ENCODE peak calls at places on chromosomes 6 and 20, in six cellular contexts. E is psoas muscle, N is OCI-LY7, X is lower lobe of right lung, O is A549, U is upper lobe of right lung. L is an unnamed sample.

GRCh38 chr20:59484228-59484627 is 120.1 kb upstream of the PHACTR3 start:
- DNase-seq in U (peak; percentile 34), N (no peak), X (no peak), O (no peak), E (no peak), L (no peak)

GRCh38 chr6:95489185-95489863 is 88.0 kb upstream of the MANEA start:
- DNase-seq in E (no peak), O (no peak), U (no peak), X (no peak), N (no peak), L (no peak)

GRCh38 chr20:44790994-44791393 is 19.4 kb downstream of the RIMS4 start:
- DNase-seq in U (no peak), O (no peak), E (no peak), N (no peak), X (no peak), L (no peak)

GRCh38 chr20:53291548-53291947 is 302.1 kb downstream of the ZNF217 start:
- DNase-seq in X (no peak), U (no peak), O (no peak), N (peak; percentile 30), E (no peak), L (no peak)

GRCh38 chr6:136846046-136846445 is 23.7 kb downstream of the PEX7 start:
- DNase-seq in X (no peak), N (peak; percentile 60), U (no peak), E (no peak), O (peak; percentile 24), L (no peak)

GRCh38 chr6:160960839-160961238 is 30.7 kb upstream of the MAP3K4 start:
- DNase-seq in O (no peak), E (no peak), U (no peak), N (no peak), X (no peak), L (no peak)

GRCh38 chr6:117677553-117678131 is 2.4 kb downstream of the NUS1 start:
- DNase-seq in E (no peak), U (no peak), X (no peak), N (no peak), O (no peak), L (peak; percentile 82)

GRCh38 chr6:130467146-130467545 is 101.3 kb downstream of the TMEM200A start:
- DNase-seq in U (no peak), O (no peak), N (no peak), E (no peak), X (no peak), L (no peak)

GRCh38 chr6:5085638-5086293 is 625 bp downstream of the PPP1R3G start:
- DNase-seq in E (peak; percentile 38), O (no peak), N (no peak), X (no peak), U (peak; percentile 69), L (no peak)

GRCh38 chr20:31497838-31498540 is 16.3 kb upstream of the HM13 start:
- DNase-seq in X (no peak), O (no peak), E (peak; percentile 62), U (no peak), N (no peak), L (no peak)

GRCh38 chr6:36444470-36444869 is 1.7 kb downstream of the KCTD20 start:
- DNase-seq in X (no peak), E (no peak), N (no peak), O (no peak), U (no peak), L (no peak)

GRCh38 chr20:35134472-35134871 is 12.7 kb downstream of the EDEM2 start:
- DNase-seq in U (no peak), E (peak; percentile 41), X (no peak), O (no peak), N (no peak), L (no peak)

GRCh38 chr6:139060332-139060731 is 31.8 kb downstream of the ABRACL start:
- DNase-seq in O (no peak), N (no peak), E (no peak), U (no peak), X (no peak), L (peak; percentile 29)

GRCh38 chr6:94065707-94066337 is 646.5 kb upstream of the EPHA7 start:
- DNase-seq in O (no peak), U (no peak), N (no peak), E (no peak), X (no peak), L (no peak)

GRCh38 chr6:72937160-72937559 is 288.1 kb downstream of the KHDC1L start:
- DNase-seq in U (no peak), O (no peak), E (no peak), X (no peak), N (no peak), L (no peak)

GRCh38 chr6:88266126-88266525 is 100.0 kb upstream of the CNR1 start:
- DNase-seq in E (no peak), O (no peak), N (no peak), X (no peak), U (no peak), L (no peak)

GRCh38 chr20:31816221-31816620 is 2.9 kb upstream of the MYLK2 start:
- DNase-seq in N (no peak), U (no peak), O (no peak), E (no peak), X (no peak), L (no peak)

GRCh38 chr6:13767121-13767794 is 47.1 kb downstream of the MCUR1 start:
- DNase-seq in U (no peak), E (peak; percentile 34), O (no peak), X (no peak), N (no peak), L (no peak)

GRCh38 chr6:4125933-4126864 is 9.2 kb downstream of the ECI2 start:
- DNase-seq in N (no peak), O (peak; percentile 61), X (no peak), U (no peak), E (no peak), L (peak; percentile 26)

GRCh38 chr6:41025966-41026365 is 13.1 kb downstream of the UNC5CL start:
- DNase-seq in O (no peak), U (no peak), N (no peak), X (no peak), E (no peak), L (no peak)

GRCh38 chr6:41032830-41033229 is 6.2 kb downstream of the UNC5CL start:
- DNase-seq in E (no peak), U (no peak), O (no peak), X (no peak), N (no peak), L (no peak)

GRCh38 chr6:41027251-41027650 is 11.8 kb downstream of the UNC5CL start:
- DNase-seq in N (no peak), X (no peak), E (no peak), O (no peak), U (no peak), L (no peak)

GRCh38 chr6:41028618-41029486 is 10.2 kb downstream of the UNC5CL start:
- DNase-seq in U (no peak), X (no peak), E (no peak), N (no peak), O (no peak), L (no peak)

DNA sequence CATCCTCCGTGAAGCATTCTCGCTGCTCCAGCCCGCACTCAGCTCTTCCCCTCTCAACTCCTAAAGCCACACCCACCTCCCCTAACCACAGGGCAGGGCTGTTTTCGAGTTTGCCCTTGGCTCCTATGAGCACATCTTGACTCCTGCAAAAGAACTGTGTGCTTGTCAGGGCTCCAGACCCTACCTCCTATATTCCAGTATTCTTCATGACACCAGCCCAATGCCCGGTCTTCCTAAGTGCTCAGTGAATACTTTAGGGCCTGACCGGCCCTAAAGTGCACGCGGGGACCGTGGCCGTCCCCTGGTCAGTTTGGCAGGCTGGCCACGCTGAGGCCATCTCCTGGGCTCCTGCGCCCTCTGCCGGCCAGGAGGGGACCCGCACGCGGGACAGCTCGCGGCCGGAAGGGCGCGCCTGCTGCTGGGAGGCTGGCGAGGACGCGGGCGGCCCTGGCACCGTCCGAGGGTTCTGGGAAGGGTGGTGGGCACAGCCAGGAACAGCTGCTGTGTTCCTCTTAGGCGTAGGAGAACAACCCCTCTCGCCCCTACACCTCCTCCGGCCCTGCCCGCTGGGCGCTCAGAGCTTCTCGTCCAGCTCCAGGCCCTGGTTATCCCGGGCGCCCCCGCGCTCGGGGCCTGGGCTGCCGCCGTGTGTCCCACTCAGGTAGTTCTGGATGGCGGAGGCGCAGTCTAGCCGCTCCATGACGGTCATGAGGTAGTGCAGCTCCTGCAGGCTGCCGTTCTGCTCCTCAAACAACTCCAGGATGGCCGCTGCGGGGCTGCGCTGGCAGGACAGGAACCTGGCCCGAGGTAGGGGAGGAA is 11.0 kb downstream of the UNC5CL start:
- DNase-seq in U (peak; percentile 94), N (peak; percentile 73), X (peak; percentile 90), O (peak; percentile 59), E (peak; percentile 89), L (no peak)
- H3K27ac ChIP-seq in U (peak overlapping the region; percentile 82), N (no peak overlapping the region), X (peak overlapping the region; percentile 81), O (peak overlapping the region; percentile 67), E (peak overlapping the region; percentile 85), L (no peak overlapping the region)

GRCh38 chr20:38430679-38431325 is 4.3 kb downstream of the SNHG17 start:
- DNase-seq in N (no peak), E (no peak), U (no peak), X (no peak), O (no peak), L (no peak)

GRCh38 chr20:38426498-38426897 is 8.6 kb downstream of the SNHG17 start:
- DNase-seq in X (no peak), E (no peak), N (no peak), O (no peak), U (no peak), L (no peak)

GRCh38 chr20:38427655-38428023 is 7.5 kb downstream of the SNHG17 start:
- DNase-seq in N (no peak), O (no peak), E (no peak), U (no peak), X (no peak), L (no peak)

GRCh38 chr20:38429301-38429700 is 5.8 kb downstream of the SNHG17 start:
- DNase-seq in E (no peak), N (no peak), X (no peak), U (no peak), O (no peak), L (no peak)

DNA sequence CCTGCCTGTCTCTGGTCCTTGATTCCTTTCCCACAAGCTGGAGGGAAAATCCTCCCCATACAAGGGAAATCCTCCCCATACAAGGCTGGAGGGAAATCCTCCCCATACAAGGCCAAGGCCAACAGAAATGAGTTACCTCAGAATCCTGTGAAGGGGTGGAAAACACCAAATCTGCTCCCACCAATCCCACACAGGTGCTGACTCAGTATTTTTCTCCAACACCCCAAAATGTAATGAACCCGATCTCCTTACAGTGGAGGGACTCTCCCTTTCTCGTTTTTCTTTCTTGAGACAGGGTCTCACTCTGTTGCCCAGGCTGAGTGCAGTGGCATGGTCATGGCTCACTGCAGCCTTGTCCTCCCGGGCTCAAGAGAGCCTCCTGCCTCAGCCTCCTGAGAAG is 6.3 kb downstream of the SNHG17 start:
- DNase-seq in X (no peak), O (no peak), U (no peak), E (no peak), N (no peak), L (no peak)
- H3K27ac ChIP-seq in X (no peak overlapping the region), O (no peak overlapping the region), U (no peak overlapping the region), E (no peak overlapping the region), N (no peak overlapping the region), L (no peak overlapping the region)

GRCh38 chr20:50957276-50957675 is 1.1 kb downstream of the DPM1 start:
- DNase-seq in E (no peak), U (no peak), O (peak; percentile 12), N (peak; percentile 11), X (no peak), L (no peak)
- H3K27ac ChIP-seq in E (peak overlapping the region; percentile 89), U (peak overlapping the region; percentile 97), O (peak overlapping the region; percentile 98), N (peak overlapping the region; percentile 64), X (peak overlapping the region; percentile 90), L (peak overlapping the region; percentile 75)

DNA sequence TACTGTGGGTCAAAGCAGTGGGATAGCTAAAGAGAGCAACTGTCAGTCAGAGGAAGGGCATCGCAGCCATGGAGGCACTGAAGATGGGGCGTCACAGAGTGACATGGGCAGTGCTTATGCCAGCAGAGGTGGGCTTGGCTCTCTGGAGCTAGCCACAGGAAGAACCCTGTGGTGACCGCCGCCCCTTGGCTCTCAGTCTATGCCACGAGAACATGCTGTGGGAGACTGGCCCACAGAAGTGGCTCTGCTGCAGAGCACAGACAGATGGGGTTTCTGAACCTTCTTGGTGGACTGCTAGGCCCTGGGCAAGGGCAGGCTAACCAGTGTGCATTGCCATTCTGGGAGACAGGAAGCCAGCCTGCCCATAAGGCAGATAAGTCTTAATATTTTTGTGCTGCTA is 290.0 kb upstream of the SUPT3H start:
- DNase-seq in U (no peak), O (no peak), E (no peak), N (no peak), X (no peak), L (no peak)
- H3K27ac ChIP-seq in U (no peak overlapping the region), O (no peak overlapping the region), E (no peak overlapping the region), N (no peak overlapping the region), X (no peak overlapping the region), L (no peak overlapping the region)

L was measured in epithelial cell of prostate.